ENCODE peak calls at places on chromosomes 7 and 10, in five cellular contexts. One of them, this sample, is unnamed.

GRCh38 chr10:96496281-96496925 is 17.3 kb downstream of the TLL2 start:
- DNase-seq in WERI-Rb-1: no peak
- DNase-seq in cardiac muscle cell: peak; percentile 55
- DNase-seq in neural crest cell: peak; percentile 33
- DNase-seq in K562: no peak
- DNase-seq in this sample: peak; percentile 65

GRCh38 chr10:117442521-117442920 is 67.3 kb upstream of the PDZD8 start:
- DNase-seq in cardiac muscle cell: no peak
- DNase-seq in K562: no peak
- DNase-seq in neural crest cell: no peak
- DNase-seq in WERI-Rb-1: no peak
- DNase-seq in this sample: no peak

GRCh38 chr10:27611209-27611608 is 107.1 kb downstream of the RAB18 start:
- DNase-seq in K562: no peak
- DNase-seq in cardiac muscle cell: no peak
- DNase-seq in neural crest cell: no peak
- DNase-seq in WERI-Rb-1: no peak
- DNase-seq in this sample: no peak

GRCh38 chr10:131817866-131818509 is 82.8 kb upstream of the PPP2R2D start:
- DNase-seq in cardiac muscle cell: no peak
- DNase-seq in K562: no peak
- DNase-seq in WERI-Rb-1: no peak
- DNase-seq in neural crest cell: no peak
- DNase-seq in this sample: no peak

GRCh38 chr10:29131952-29132820 is 156.7 kb upstream of the LYZL1 start:
- DNase-seq in WERI-Rb-1: no peak
- DNase-seq in K562: peak; percentile 59
- DNase-seq in cardiac muscle cell: peak; percentile 72
- DNase-seq in neural crest cell: no peak
- DNase-seq in this sample: no peak

GRCh38 chr7:81606078-81606863 is 163.6 kb downstream of the HGF start:
- DNase-seq in cardiac muscle cell: no peak
- DNase-seq in K562: no peak
- DNase-seq in WERI-Rb-1: no peak
- DNase-seq in neural crest cell: no peak
- DNase-seq in this sample: no peak

GRCh38 chr7:28778781-28779180 is 179.3 kb downstream of the TRIL start:
- DNase-seq in WERI-Rb-1: no peak
- DNase-seq in neural crest cell: no peak
- DNase-seq in K562: no peak
- DNase-seq in cardiac muscle cell: peak; percentile 77
- DNase-seq in this sample: no peak

GRCh38 chr7:143434660-143435059 is 8.6 kb upstream of the TAS2R60 start:
- DNase-seq in cardiac muscle cell: peak; percentile 70
- DNase-seq in neural crest cell: no peak
- DNase-seq in WERI-Rb-1: no peak
- DNase-seq in K562: no peak
- DNase-seq in this sample: no peak

GRCh38 chr10:131134651-131135050 is 176.9 kb downstream of the TCERG1L start:
- DNase-seq in WERI-Rb-1: no peak
- DNase-seq in K562: no peak
- DNase-seq in cardiac muscle cell: no peak
- DNase-seq in neural crest cell: no peak
- DNase-seq in this sample: no peak

GRCh38 chr7:4133491-4134044 is 548.5 kb upstream of the FOXK1 start:
- DNase-seq in neural crest cell: no peak
- DNase-seq in K562: no peak
- DNase-seq in cardiac muscle cell: no peak
- DNase-seq in WERI-Rb-1: no peak
- DNase-seq in this sample: no peak

GRCh38 chr10:17430647-17431355 is 23.6 kb downstream of the ST8SIA6 start:
- DNase-seq in cardiac muscle cell: peak; percentile 87
- DNase-seq in WERI-Rb-1: peak; percentile 57
- DNase-seq in neural crest cell: peak; percentile 75
- DNase-seq in K562: peak; percentile 51
- DNase-seq in this sample: peak; percentile 79

GRCh38 chr7:22647451-22648257 is 79.3 kb upstream of the IL6 start:
- DNase-seq in K562: peak; percentile 22
- DNase-seq in cardiac muscle cell: peak; percentile 98
- DNase-seq in WERI-Rb-1: no peak
- DNase-seq in neural crest cell: no peak
- DNase-seq in this sample: no peak

GRCh38 chr7:132575336-132575986 is 809 bp downstream of the PLXNA4 start:
- DNase-seq in K562: no peak
- DNase-seq in WERI-Rb-1: peak; percentile 83
- DNase-seq in cardiac muscle cell: peak; percentile 78
- DNase-seq in neural crest cell: peak; percentile 25
- DNase-seq in this sample: peak; percentile 53

GRCh38 chr10:31596765-31597164 is 277.7 kb downstream of the ZEB1 start:
- DNase-seq in WERI-Rb-1: no peak
- DNase-seq in neural crest cell: no peak
- DNase-seq in K562: no peak
- DNase-seq in cardiac muscle cell: no peak
- DNase-seq in this sample: no peak

GRCh38 chr10:59079386-59080226 is 96.8 kb upstream of the PHYHIPL start:
- DNase-seq in WERI-Rb-1: no peak
- DNase-seq in neural crest cell: no peak
- DNase-seq in cardiac muscle cell: peak; percentile 71
- DNase-seq in K562: no peak
- DNase-seq in this sample: no peak

GRCh38 chr10:94383515-94383914 is 18.8 kb upstream of the TBC1D12 start:
- DNase-seq in K562: no peak
- DNase-seq in cardiac muscle cell: no peak
- DNase-seq in neural crest cell: no peak
- DNase-seq in WERI-Rb-1: no peak
- DNase-seq in this sample: no peak

GRCh38 chr7:22350466-22351328 is 6.3 kb downstream of the RAPGEF5 start:
- DNase-seq in K562: peak; percentile 79
- DNase-seq in cardiac muscle cell: peak; percentile 45
- DNase-seq in neural crest cell: no peak
- DNase-seq in WERI-Rb-1: no peak
- DNase-seq in this sample: no peak

GRCh38 chr10:131560166-131560565 is 248.6 kb upstream of the TCERG1L start:
- DNase-seq in K562: no peak
- DNase-seq in neural crest cell: no peak
- DNase-seq in cardiac muscle cell: no peak
- DNase-seq in WERI-Rb-1: no peak
- DNase-seq in this sample: peak; percentile 33

GRCh38 chr10:132265878-132266496 is 41.8 kb downstream of the STK32C start:
- DNase-seq in K562: no peak
- DNase-seq in WERI-Rb-1: no peak
- DNase-seq in cardiac muscle cell: peak; percentile 31
- DNase-seq in neural crest cell: no peak
- DNase-seq in this sample: no peak

GRCh38 chr10:70477661-70478162 is 855 bp upstream of the PALD1 start:
- DNase-seq in cardiac muscle cell: peak; percentile 28
- DNase-seq in WERI-Rb-1: no peak
- DNase-seq in K562: peak; percentile 71
- DNase-seq in neural crest cell: no peak
- DNase-seq in this sample: peak; percentile 42

GRCh38 chr10:43136995-43137700 is 1.1 kb upstream of the CSGALNACT2 start:
- DNase-seq in neural crest cell: no peak
- DNase-seq in K562: no peak
- DNase-seq in WERI-Rb-1: no peak
- DNase-seq in cardiac muscle cell: peak; percentile 46
- DNase-seq in this sample: no peak

GRCh38 chr10:74474022-74474713 is 323.1 kb downstream of the ADK start:
- DNase-seq in neural crest cell: no peak
- DNase-seq in WERI-Rb-1: no peak
- DNase-seq in K562: no peak
- DNase-seq in cardiac muscle cell: no peak
- DNase-seq in this sample: no peak

GRCh38 chr7:122018032-122018431 is 126.0 kb downstream of the AASS start:
- DNase-seq in K562: no peak
- DNase-seq in cardiac muscle cell: no peak
- DNase-seq in neural crest cell: no peak
- DNase-seq in WERI-Rb-1: no peak
- DNase-seq in this sample: no peak

GRCh38 chr7:122013070-122013469 is 131.0 kb downstream of the AASS start:
- DNase-seq in neural crest cell: no peak
- DNase-seq in cardiac muscle cell: no peak
- DNase-seq in WERI-Rb-1: no peak
- DNase-seq in K562: no peak
- DNase-seq in this sample: no peak

GRCh38 chr7:122010116-122010515 is 133.9 kb downstream of the AASS start:
- DNase-seq in cardiac muscle cell: no peak
- DNase-seq in K562: no peak
- DNase-seq in WERI-Rb-1: no peak
- DNase-seq in neural crest cell: no peak
- DNase-seq in this sample: no peak

GRCh38 chr7:122014697-122015096 is 129.4 kb downstream of the AASS start:
- DNase-seq in cardiac muscle cell: peak; percentile 7
- DNase-seq in K562: no peak
- DNase-seq in neural crest cell: no peak
- DNase-seq in WERI-Rb-1: no peak
- DNase-seq in this sample: no peak
- TF ChIP-seq CTCF in cardiac muscle cell: no peak
- TF ChIP-seq CTCF in K562: no peak
- TF ChIP-seq CTCF in neural crest cell: peak; percentile 48
- TF ChIP-seq CTCF in WERI-Rb-1: no peak
- TF ChIP-seq CTCF in this sample: peak; percentile 11

GRCh38 chr10:5737352-5737751 is 52.7 kb downstream of the TASOR2 start:
- DNase-seq in neural crest cell: no peak
- DNase-seq in WERI-Rb-1: no peak
- DNase-seq in K562: no peak
- DNase-seq in cardiac muscle cell: no peak
- DNase-seq in this sample: peak; percentile 23
- TF ChIP-seq CTCF in neural crest cell: peak; percentile 42
- TF ChIP-seq CTCF in WERI-Rb-1: no peak
- TF ChIP-seq CTCF in K562: no peak
- TF ChIP-seq CTCF in cardiac muscle cell: no peak
- TF ChIP-seq CTCF in this sample: peak; percentile 18

GRCh38 chr10:100997364-100998182 is 2.0 kb upstream of the LZTS2 start:
- DNase-seq in cardiac muscle cell: peak; percentile 86
- DNase-seq in WERI-Rb-1: peak; percentile 90
- DNase-seq in neural crest cell: peak; percentile 75
- DNase-seq in K562: peak; percentile 57
- DNase-seq in this sample: peak; percentile 85

GRCh38 chr10:100998183-100998990 is 1.2 kb upstream of the LZTS2 start:
- DNase-seq in K562: peak; percentile 68
- DNase-seq in WERI-Rb-1: peak; percentile 95
- DNase-seq in cardiac muscle cell: peak; percentile 89
- DNase-seq in neural crest cell: peak; percentile 65
- DNase-seq in this sample: peak; percentile 77

GRCh38 chr10:100995171-100995570 is 4.4 kb upstream of the LZTS2 start:
- DNase-seq in K562: no peak
- DNase-seq in neural crest cell: no peak
- DNase-seq in cardiac muscle cell: no peak
- DNase-seq in WERI-Rb-1: peak; percentile 85
- DNase-seq in this sample: no peak

GRCh38 chr10:100996678-100997363 is 2.8 kb upstream of the LZTS2 start:
- DNase-seq in WERI-Rb-1: peak; percentile 66
- DNase-seq in neural crest cell: no peak
- DNase-seq in cardiac muscle cell: no peak
- DNase-seq in K562: peak; percentile 70
- DNase-seq in this sample: peak; percentile 62

GRCh38 chr10:100993986-100994708 is 5.5 kb upstream of the LZTS2 start:
- DNase-seq in cardiac muscle cell: peak; percentile 55
- DNase-seq in neural crest cell: peak; percentile 40
- DNase-seq in WERI-Rb-1: no peak
- DNase-seq in K562: no peak
- DNase-seq in this sample: peak; percentile 34
- TF ChIP-seq CTCF in cardiac muscle cell: peak; percentile 74
- TF ChIP-seq CTCF in neural crest cell: peak; percentile 71
- TF ChIP-seq CTCF in WERI-Rb-1: peak; percentile 53
- TF ChIP-seq CTCF in K562: peak; percentile 65
- TF ChIP-seq CTCF in this sample: peak; percentile 66

GRCh38 chr10:77601488-77601887 is 36.1 kb downstream of the KCNMA1 start:
- DNase-seq in cardiac muscle cell: no peak
- DNase-seq in WERI-Rb-1: no peak
- DNase-seq in neural crest cell: no peak
- DNase-seq in K562: no peak
- DNase-seq in this sample: no peak

GRCh38 chr10:77602913-77603528 is 34.6 kb downstream of the KCNMA1 start:
- DNase-seq in cardiac muscle cell: no peak
- DNase-seq in neural crest cell: no peak
- DNase-seq in WERI-Rb-1: no peak
- DNase-seq in K562: no peak
- DNase-seq in this sample: no peak

GRCh38 chr10:77604063-77604462 is 33.5 kb downstream of the KCNMA1 start:
- DNase-seq in neural crest cell: no peak
- DNase-seq in WERI-Rb-1: no peak
- DNase-seq in K562: no peak
- DNase-seq in cardiac muscle cell: no peak
- DNase-seq in this sample: no peak

GRCh38 chr10:77603529-77603927 is 34.1 kb downstream of the KCNMA1 start:
- DNase-seq in WERI-Rb-1: peak; percentile 18
- DNase-seq in neural crest cell: no peak
- DNase-seq in K562: no peak
- DNase-seq in cardiac muscle cell: no peak
- DNase-seq in this sample: no peak

DNA sequence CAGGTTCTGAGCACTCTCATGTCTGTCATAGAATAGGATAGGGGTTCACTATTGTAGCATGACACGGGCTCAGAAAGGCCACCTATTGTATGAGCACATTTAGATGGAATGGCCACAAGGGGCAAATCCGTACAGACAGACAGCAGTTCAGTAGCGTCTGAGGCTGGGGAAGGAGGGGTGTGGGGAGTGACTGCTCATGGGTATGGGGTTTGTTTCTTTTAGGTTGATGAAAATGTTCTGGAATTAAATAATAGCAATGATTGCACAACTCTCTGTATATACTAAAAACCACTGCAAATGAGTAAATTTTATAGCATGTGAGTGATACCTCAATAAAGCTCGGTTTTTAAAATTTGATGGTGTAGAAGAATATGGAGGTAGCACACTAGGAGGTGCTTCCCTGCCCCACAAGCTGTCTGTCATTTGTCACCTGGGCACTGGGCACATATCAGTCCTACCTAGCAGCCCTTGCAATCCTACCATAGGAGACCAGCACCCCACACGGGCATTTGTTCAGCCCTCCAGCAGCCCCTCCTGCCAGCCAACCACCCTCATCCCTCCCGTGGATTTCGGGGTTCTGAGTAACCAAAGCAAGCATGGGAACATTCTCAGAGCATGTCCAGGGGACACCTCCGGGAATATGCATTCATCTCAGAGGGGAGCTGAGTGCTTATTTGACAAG is 35.2 kb downstream of the KCNMA1 start:
- DNase-seq in cardiac muscle cell: no peak
- DNase-seq in K562: peak; percentile 26
- DNase-seq in WERI-Rb-1: no peak
- DNase-seq in neural crest cell: no peak
- DNase-seq in this sample: no peak
- TF ChIP-seq CTCF in cardiac muscle cell: no peak
- TF ChIP-seq CTCF in K562: peak; percentile 30
- TF ChIP-seq CTCF in WERI-Rb-1: no peak
- TF ChIP-seq CTCF in neural crest cell: no peak
- TF ChIP-seq CTCF in this sample: no peak

GRCh38 chr10:129888784-129889616 is 75.1 kb downstream of the EBF3 start:
- DNase-seq in cardiac muscle cell: peak; percentile 66
- DNase-seq in WERI-Rb-1: peak; percentile 79
- DNase-seq in K562: peak; percentile 42
- DNase-seq in neural crest cell: peak; percentile 81
- DNase-seq in this sample: peak; percentile 84
- TF ChIP-seq CTCF in cardiac muscle cell: peak; percentile 76
- TF ChIP-seq CTCF in WERI-Rb-1: peak; percentile 89
- TF ChIP-seq CTCF in K562: peak; percentile 53
- TF ChIP-seq CTCF in neural crest cell: peak; percentile 82
- TF ChIP-seq CTCF in this sample: peak; percentile 75

GRCh38 chr7:158765020-158765419 is 60.4 kb upstream of the NCAPG2 start:
- DNase-seq in WERI-Rb-1: no peak
- DNase-seq in cardiac muscle cell: no peak
- DNase-seq in neural crest cell: no peak
- DNase-seq in K562: no peak
- DNase-seq in this sample: no peak
- TF ChIP-seq CTCF in WERI-Rb-1: no peak
- TF ChIP-seq CTCF in cardiac muscle cell: no peak
- TF ChIP-seq CTCF in neural crest cell: no peak
- TF ChIP-seq CTCF in K562: no peak
- TF ChIP-seq CTCF in this sample: no peak